ENCODE peak calls at places on chromosome 20, in ten cellular contexts. One of them, this sample, is unnamed. For H3K36me3 and H3K4me1, the result is how much of the 10 kb centered on the place peaks cover.

GRCh38 chr20:12660918-12661317 is 347.9 kb upstream of the SPTLC3 start:
- DNase-seq in heart right ventricle: no peak
- DNase-seq in breast epithelium: no peak
- DNase-seq in cardiac muscle cell: no peak
- DNase-seq in heart left ventricle: no peak
- DNase-seq in CD8-positive, alpha-beta T cell: no peak
- DNase-seq in CD4-positive, alpha-beta memory T cell: no peak
- DNase-seq in iPS DF 6.9: peak
- DNase-seq in pancreas: no peak
- DNase-seq in OCI-LY7: no peak
- DNase-seq in this sample: no peak

GRCh38 chr20:16676895-16677294 is 52.9 kb upstream of the SNRPB2 start:
- DNase-seq in pancreas: no peak
- DNase-seq in CD8-positive, alpha-beta T cell: no peak
- DNase-seq in breast epithelium: no peak
- DNase-seq in CD4-positive, alpha-beta memory T cell: no peak
- DNase-seq in cardiac muscle cell: no peak
- DNase-seq in OCI-LY7: no peak
- DNase-seq in heart left ventricle: no peak
- DNase-seq in iPS DF 6.9: no peak
- DNase-seq in heart right ventricle: no peak
- DNase-seq in this sample: no peak

GRCh38 chr20:7843613-7844012 is 96.6 kb downstream of the HAO1 start:
- DNase-seq in iPS DF 6.9: no peak
- DNase-seq in breast epithelium: no peak
- DNase-seq in heart right ventricle: no peak
- DNase-seq in OCI-LY7: no peak
- DNase-seq in CD4-positive, alpha-beta memory T cell: no peak
- DNase-seq in heart left ventricle: no peak
- DNase-seq in cardiac muscle cell: peak
- DNase-seq in CD8-positive, alpha-beta T cell: no peak
- DNase-seq in pancreas: no peak
- DNase-seq in this sample: no peak

GRCh38 chr20:44038681-44039123 is 124.0 kb downstream of the TOX2 start:
- DNase-seq in CD4-positive, alpha-beta memory T cell: no peak
- DNase-seq in iPS DF 6.9: no peak
- DNase-seq in pancreas: peak
- DNase-seq in heart right ventricle: no peak
- DNase-seq in cardiac muscle cell: no peak
- DNase-seq in heart left ventricle: no peak
- DNase-seq in breast epithelium: peak
- DNase-seq in CD8-positive, alpha-beta T cell: no peak
- DNase-seq in OCI-LY7: no peak
- DNase-seq in this sample: no peak

GRCh38 chr20:4465855-4466545 is 255.7 kb upstream of the PRND start:
- DNase-seq in OCI-LY7: no peak
- DNase-seq in CD8-positive, alpha-beta T cell: no peak
- DNase-seq in CD4-positive, alpha-beta memory T cell: no peak
- DNase-seq in heart left ventricle: no peak
- DNase-seq in pancreas: no peak
- DNase-seq in iPS DF 6.9: no peak
- DNase-seq in breast epithelium: no peak
- DNase-seq in heart right ventricle: no peak
- DNase-seq in cardiac muscle cell: no peak
- DNase-seq in this sample: no peak

GRCh38 chr20:35840403-35840802 is 68.6 kb downstream of the PHF20 start:
- DNase-seq in heart right ventricle: no peak
- DNase-seq in pancreas: no peak
- DNase-seq in iPS DF 6.9: no peak
- DNase-seq in cardiac muscle cell: no peak
- DNase-seq in heart left ventricle: no peak
- DNase-seq in CD4-positive, alpha-beta memory T cell: no peak
- DNase-seq in OCI-LY7: no peak
- DNase-seq in CD8-positive, alpha-beta T cell: no peak
- DNase-seq in breast epithelium: no peak
- DNase-seq in this sample: no peak

GRCh38 chr20:5000263-5001173 is 792 bp downstream of the SLC23A2 start:
- DNase-seq in heart left ventricle: peak
- DNase-seq in OCI-LY7: peak
- DNase-seq in cardiac muscle cell: no peak
- DNase-seq in heart right ventricle: peak
- DNase-seq in CD8-positive, alpha-beta T cell: peak
- DNase-seq in breast epithelium: peak
- DNase-seq in iPS DF 6.9: no peak
- DNase-seq in pancreas: peak
- DNase-seq in CD4-positive, alpha-beta memory T cell: peak
- DNase-seq in this sample: peak

GRCh38 chr20:13868331-13868730 is 83.5 kb downstream of the NDUFAF5 start:
- DNase-seq in breast epithelium: no peak
- DNase-seq in pancreas: no peak
- DNase-seq in CD8-positive, alpha-beta T cell: no peak
- DNase-seq in OCI-LY7: no peak
- DNase-seq in CD4-positive, alpha-beta memory T cell: no peak
- DNase-seq in heart left ventricle: no peak
- DNase-seq in cardiac muscle cell: no peak
- DNase-seq in heart right ventricle: no peak
- DNase-seq in iPS DF 6.9: no peak
- DNase-seq in this sample: no peak

GRCh38 chr20:36847009-36847709 is 28.8 kb upstream of the TLDC2 start:
- DNase-seq in cardiac muscle cell: peak
- DNase-seq in pancreas: no peak
- DNase-seq in CD8-positive, alpha-beta T cell: no peak
- DNase-seq in heart left ventricle: peak
- DNase-seq in heart right ventricle: peak
- DNase-seq in iPS DF 6.9: no peak
- DNase-seq in OCI-LY7: no peak
- DNase-seq in CD4-positive, alpha-beta memory T cell: no peak
- DNase-seq in breast epithelium: peak
- DNase-seq in this sample: no peak

GRCh38 chr20:51385941-51386530 is 156.5 kb downstream of the NFATC2 start:
- DNase-seq in breast epithelium: no peak
- DNase-seq in heart left ventricle: no peak
- DNase-seq in CD4-positive, alpha-beta memory T cell: peak
- DNase-seq in pancreas: no peak
- DNase-seq in CD8-positive, alpha-beta T cell: peak
- DNase-seq in iPS DF 6.9: peak
- DNase-seq in heart right ventricle: no peak
- DNase-seq in OCI-LY7: peak
- DNase-seq in cardiac muscle cell: peak
- DNase-seq in this sample: peak

GRCh38 chr20:4688342-4688741 is 33.4 kb upstream of the PRND start:
- DNase-seq in heart right ventricle: no peak
- DNase-seq in breast epithelium: no peak
- DNase-seq in cardiac muscle cell: no peak
- DNase-seq in CD8-positive, alpha-beta T cell: no peak
- DNase-seq in OCI-LY7: no peak
- DNase-seq in heart left ventricle: no peak
- DNase-seq in CD4-positive, alpha-beta memory T cell: no peak
- DNase-seq in pancreas: no peak
- DNase-seq in iPS DF 6.9: no peak
- DNase-seq in this sample: no peak

GRCh38 chr20:440148-440547 is 22.2 kb downstream of the TBC1D20 start:
- DNase-seq in heart right ventricle: no peak
- DNase-seq in CD8-positive, alpha-beta T cell: no peak
- DNase-seq in OCI-LY7: no peak
- DNase-seq in breast epithelium: no peak
- DNase-seq in iPS DF 6.9: no peak
- DNase-seq in pancreas: no peak
- DNase-seq in CD4-positive, alpha-beta memory T cell: no peak
- DNase-seq in heart left ventricle: no peak
- DNase-seq in cardiac muscle cell: no peak
- DNase-seq in this sample: no peak
- H3K36me3 ChIP-seq in heart right ventricle: under half
- H3K36me3 ChIP-seq in CD8-positive, alpha-beta T cell: under half
- H3K36me3 ChIP-seq in OCI-LY7: half or more
- H3K36me3 ChIP-seq in breast epithelium: under half
- H3K36me3 ChIP-seq in iPS DF 6.9: under half
- H3K36me3 ChIP-seq in pancreas: under half
- H3K36me3 ChIP-seq in CD4-positive, alpha-beta memory T cell: under half
- H3K36me3 ChIP-seq in heart left ventricle: half or more
- H3K36me3 ChIP-seq in cardiac muscle cell: half or more
- H3K36me3 ChIP-seq in this sample: under half

DNA sequence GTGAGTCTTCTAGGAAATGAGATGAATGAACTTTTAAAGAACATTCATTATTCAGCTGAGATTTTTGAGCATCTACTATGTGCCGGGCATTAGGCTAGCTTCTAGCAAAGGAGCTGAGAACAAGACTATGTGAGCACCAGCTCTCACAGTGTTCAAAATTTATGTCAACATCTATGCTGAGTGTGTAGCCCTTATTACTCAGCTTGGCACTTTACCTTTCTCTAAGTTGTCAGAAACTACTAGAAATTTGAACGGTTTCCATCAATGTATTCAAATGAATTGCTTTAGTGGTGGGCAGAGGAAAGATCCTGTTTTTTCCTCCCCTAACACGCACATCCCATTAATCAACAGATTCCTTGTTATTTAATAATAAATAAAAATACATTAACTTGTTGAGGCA is 33.3 kb downstream of the CYP24A1 start:
- DNase-seq in OCI-LY7: no peak
- DNase-seq in pancreas: no peak
- DNase-seq in breast epithelium: no peak
- DNase-seq in CD4-positive, alpha-beta memory T cell: no peak
- DNase-seq in heart left ventricle: no peak
- DNase-seq in cardiac muscle cell: no peak
- DNase-seq in heart right ventricle: no peak
- DNase-seq in iPS DF 6.9: no peak
- DNase-seq in CD8-positive, alpha-beta T cell: no peak
- DNase-seq in this sample: no peak
- H3K4me1 ChIP-seq in OCI-LY7: under half
- H3K4me1 ChIP-seq in pancreas: under half
- H3K4me1 ChIP-seq in breast epithelium: under half
- H3K4me1 ChIP-seq in CD4-positive, alpha-beta memory T cell: under half
- H3K4me1 ChIP-seq in heart left ventricle: under half
- H3K4me1 ChIP-seq in cardiac muscle cell: under half
- H3K4me1 ChIP-seq in heart right ventricle: under half
- H3K4me1 ChIP-seq in iPS DF 6.9: under half
- H3K4me1 ChIP-seq in CD8-positive, alpha-beta T cell: under half
- H3K4me1 ChIP-seq in this sample: under half

DNA sequence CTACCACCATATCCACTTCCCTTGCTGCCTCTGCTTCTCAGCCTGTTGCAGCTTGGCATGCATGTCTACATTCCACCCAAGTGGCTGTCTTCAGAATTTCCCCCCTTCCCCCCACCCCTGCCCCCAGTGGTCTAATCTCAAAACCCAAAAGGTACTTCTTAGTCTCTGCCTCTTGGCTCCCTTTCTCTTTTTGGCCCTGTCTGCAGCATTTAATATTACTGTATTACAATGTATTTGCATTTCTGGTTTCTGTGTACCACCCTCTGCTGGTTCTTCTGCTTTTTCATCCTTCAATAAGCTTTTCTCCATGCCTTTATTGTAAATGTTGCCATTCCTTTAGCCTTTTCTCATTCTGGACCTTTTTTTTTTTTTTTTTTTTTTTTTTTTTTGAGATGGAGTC is 43.0 kb downstream of the RPRD1B start:
- DNase-seq in iPS DF 6.9: no peak
- DNase-seq in OCI-LY7: no peak
- DNase-seq in cardiac muscle cell: no peak
- DNase-seq in CD8-positive, alpha-beta T cell: no peak
- DNase-seq in heart right ventricle: no peak
- DNase-seq in CD4-positive, alpha-beta memory T cell: no peak
- DNase-seq in breast epithelium: no peak
- DNase-seq in heart left ventricle: no peak
- DNase-seq in pancreas: no peak
- DNase-seq in this sample: no peak
- H3K27ac ChIP-seq in iPS DF 6.9: no peak
- H3K27ac ChIP-seq in OCI-LY7: no peak
- H3K27ac ChIP-seq in cardiac muscle cell: peak
- H3K27ac ChIP-seq in CD8-positive, alpha-beta T cell: no peak
- H3K27ac ChIP-seq in heart right ventricle: peak
- H3K27ac ChIP-seq in CD4-positive, alpha-beta memory T cell: no peak
- H3K27ac ChIP-seq in breast epithelium: no peak
- H3K27ac ChIP-seq in heart left ventricle: peak
- H3K27ac ChIP-seq in pancreas: no peak
- H3K27ac ChIP-seq in this sample: no peak

GRCh38 chr20:53336892-53337291 is 256.7 kb downstream of the ZNF217 start:
- DNase-seq in heart right ventricle: no peak
- DNase-seq in CD4-positive, alpha-beta memory T cell: no peak
- DNase-seq in iPS DF 6.9: no peak
- DNase-seq in OCI-LY7: peak
- DNase-seq in CD8-positive, alpha-beta T cell: no peak
- DNase-seq in heart left ventricle: no peak
- DNase-seq in breast epithelium: no peak
- DNase-seq in pancreas: no peak
- DNase-seq in cardiac muscle cell: no peak
- DNase-seq in this sample: no peak

GRCh38 chr20:53335509-53335908 is 258.1 kb downstream of the ZNF217 start:
- DNase-seq in CD4-positive, alpha-beta memory T cell: no peak
- DNase-seq in iPS DF 6.9: no peak
- DNase-seq in OCI-LY7: no peak
- DNase-seq in breast epithelium: no peak
- DNase-seq in heart right ventricle: no peak
- DNase-seq in heart left ventricle: no peak
- DNase-seq in cardiac muscle cell: no peak
- DNase-seq in CD8-positive, alpha-beta T cell: no peak
- DNase-seq in pancreas: no peak
- DNase-seq in this sample: no peak

GRCh38 chr20:53334861-53335260 is 258.8 kb downstream of the ZNF217 start:
- DNase-seq in iPS DF 6.9: no peak
- DNase-seq in CD8-positive, alpha-beta T cell: no peak
- DNase-seq in cardiac muscle cell: no peak
- DNase-seq in pancreas: no peak
- DNase-seq in heart left ventricle: no peak
- DNase-seq in CD4-positive, alpha-beta memory T cell: no peak
- DNase-seq in OCI-LY7: no peak
- DNase-seq in heart right ventricle: no peak
- DNase-seq in breast epithelium: no peak
- DNase-seq in this sample: no peak

GRCh38 chr20:53338716-53339115 is 254.9 kb downstream of the ZNF217 start:
- DNase-seq in CD4-positive, alpha-beta memory T cell: no peak
- DNase-seq in cardiac muscle cell: no peak
- DNase-seq in OCI-LY7: no peak
- DNase-seq in heart right ventricle: no peak
- DNase-seq in heart left ventricle: no peak
- DNase-seq in breast epithelium: no peak
- DNase-seq in CD8-positive, alpha-beta T cell: no peak
- DNase-seq in pancreas: no peak
- DNase-seq in iPS DF 6.9: no peak
- DNase-seq in this sample: no peak

DNA sequence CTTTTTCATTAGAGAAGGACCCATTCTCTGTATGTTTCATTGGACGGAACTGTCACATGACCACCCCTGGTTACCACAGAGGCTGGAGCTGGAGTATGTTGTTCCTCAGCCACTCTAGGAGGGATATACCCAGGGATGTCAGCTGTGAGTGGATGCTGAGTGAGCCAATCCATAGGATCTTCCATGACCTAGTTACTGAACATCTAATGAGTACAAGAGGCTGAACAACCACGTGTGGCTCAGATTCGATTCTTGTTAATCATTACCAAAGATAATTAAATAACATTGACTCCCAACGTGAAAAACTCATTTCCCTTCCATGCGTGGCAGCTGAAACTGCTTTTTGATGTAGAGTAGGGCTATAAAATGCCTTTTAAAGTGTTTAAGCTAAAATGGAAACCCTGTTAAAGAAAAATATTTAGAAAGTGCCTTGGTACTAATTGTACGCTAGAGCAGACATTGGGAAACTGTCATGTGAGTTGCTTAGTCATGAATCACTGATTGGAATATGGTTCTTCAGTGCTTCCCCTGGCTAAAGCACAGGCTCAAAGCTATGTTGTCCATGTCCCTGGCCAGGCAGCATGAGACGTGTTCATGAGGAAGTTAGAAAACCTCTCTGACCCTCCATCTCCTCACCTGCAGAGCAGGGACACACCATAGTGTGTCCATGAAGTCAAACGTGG is 256.1 kb downstream of the ZNF217 start:
- DNase-seq in heart right ventricle: no peak
- DNase-seq in pancreas: no peak
- DNase-seq in CD4-positive, alpha-beta memory T cell: no peak
- DNase-seq in breast epithelium: no peak
- DNase-seq in heart left ventricle: no peak
- DNase-seq in cardiac muscle cell: no peak
- DNase-seq in iPS DF 6.9: no peak
- DNase-seq in OCI-LY7: no peak
- DNase-seq in CD8-positive, alpha-beta T cell: no peak
- DNase-seq in this sample: peak
- H3K36me3 ChIP-seq in heart right ventricle: under half
- H3K36me3 ChIP-seq in pancreas: under half
- H3K36me3 ChIP-seq in CD4-positive, alpha-beta memory T cell: under half
- H3K36me3 ChIP-seq in breast epithelium: under half
- H3K36me3 ChIP-seq in heart left ventricle: under half
- H3K36me3 ChIP-seq in cardiac muscle cell: under half
- H3K36me3 ChIP-seq in iPS DF 6.9: under half
- H3K36me3 ChIP-seq in OCI-LY7: under half
- H3K36me3 ChIP-seq in CD8-positive, alpha-beta T cell: under half
- H3K36me3 ChIP-seq in this sample: under half

This sample was measured in small intestine.